ENCODE peak calls at places on chromosomes 12 and 14, in five cellular contexts. P, E, R, D and C are unnamed samples.
A peak's percentile ranks its signal among the peaks of the same experiment; 100 is the strongest.

GRCh38 chr12:21989819-21990412 is 48.7 kb upstream of the ABCC9 start:
- DNase-seq in E (no peak), D (peak; percentile 30), R (no peak), P (peak; percentile 21), C (no peak)

GRCh38 chr12:102503056-102503681 is 22.8 kb upstream of the IGF1 start:
- DNase-seq in E (no peak), R (no peak), P (no peak), D (no peak), C (no peak)

GRCh38 chr12:104866286-104866685 is 91.8 kb downstream of the SLC41A2 start:
- DNase-seq in D (no peak), R (peak; percentile 57), E (no peak), P (no peak), C (no peak)

GRCh38 chr14:58918066-58918465 is 270.4 kb upstream of the DAAM1 start:
- DNase-seq in R (peak; percentile 67), E (no peak), P (no peak), D (no peak), C (no peak)

GRCh38 chr12:125169870-125170269 is 104.6 kb downstream of the AACS start:
- DNase-seq in E (no peak), R (no peak), D (no peak), P (no peak), C (no peak)

GRCh38 chr12:66668311-66668710 is 10.6 kb downstream of the GRIP1 start:
- DNase-seq in P (no peak), E (peak; percentile 61), D (no peak), R (no peak), C (no peak)

GRCh38 chr14:68815288-68816182 is 22.7 kb upstream of the ZFP36L1 start:
- DNase-seq in R (no peak), P (no peak), E (no peak), D (peak; percentile 69), C (no peak)

GRCh38 chr12:115337693-115338543 is 653.9 kb upstream of the TBX3 start:
- DNase-seq in D (no peak), R (peak; percentile 81), P (peak; percentile 68), E (peak; percentile 30), C (no peak)

GRCh38 chr14:26444745-26445144 is 153.1 kb downstream of the NOVA1 start:
- DNase-seq in E (no peak), R (no peak), P (no peak), D (no peak), C (no peak)

GRCh38 chr14:88040141-88040540 is 35.2 kb downstream of the GPR65 start:
- DNase-seq in P (no peak), D (no peak), E (no peak), R (no peak), C (no peak)

GRCh38 chr12:56151672-56152131 is 685 bp upstream of the MYL6B start:
- DNase-seq in P (no peak), D (peak; percentile 86), E (peak; percentile 69), R (peak; percentile 46), C (peak; percentile 81)

GRCh38 chr14:60250318-60251035 is 1.5 kb downstream of the PPM1A start:
- DNase-seq in E (no peak), D (no peak), R (peak; percentile 53), P (no peak), C (no peak)

GRCh38 chr14:92511472-92512247 is 1.9 kb upstream of the RIN3 start:
- DNase-seq in P (peak; percentile 72), D (no peak), E (no peak), R (peak; percentile 82), C (no peak)

GRCh38 chr14:61585598-61586538 is 109.4 kb upstream of the HIF1A start:
- DNase-seq in R (no peak), P (peak; percentile 77), D (no peak), E (peak; percentile 83), C (no peak)

GRCh38 chr14:94498215-94498614 is 11.1 kb downstream of the SERPINA12 start:
- DNase-seq in D (no peak), P (no peak), E (no peak), R (no peak), C (no peak)

GRCh38 chr14:86462193-86462592 is 932.2 kb downstream of the FLRT2 start:
- DNase-seq in E (peak; percentile 17), D (no peak), R (peak; percentile 26), P (no peak), C (no peak)

GRCh38 chr12:3961573-3961972 is 88.4 kb upstream of the PARP11 start:
- DNase-seq in D (no peak), R (no peak), P (no peak), E (no peak), C (no peak)

GRCh38 chr14:86955955-86956354 is 1037.0 kb downstream of the GALC start:
- DNase-seq in D (no peak), R (no peak), P (no peak), E (no peak), C (no peak)

GRCh38 chr12:121603581-121603980 is 22.7 kb upstream of the ORAI1 start:
- DNase-seq in R (no peak), D (no peak), E (no peak), P (no peak), C (no peak)

GRCh38 chr12:6272300-6273208 is 37.9 kb upstream of the PLEKHG6 start:
- DNase-seq in E (no peak), P (no peak), D (no peak), R (peak; percentile 99), C (peak; percentile 78)

GRCh38 chr14:84343637-84344036 is 1186.3 kb upstream of the FLRT2 start:
- DNase-seq in P (no peak), D (no peak), E (no peak), R (no peak), C (no peak)

GRCh38 chr12:108449478-108449877 is 65.6 kb upstream of the FICD start:
- DNase-seq in R (no peak), P (no peak), E (no peak), D (no peak), C (no peak)

GRCh38 chr12:10554228-10554970 is 48.7 kb downstream of the EIF2S3B start:
- DNase-seq in D (no peak), R (no peak), E (no peak), P (no peak), C (no peak)

GRCh38 chr12:28568083-28568482 is 377.8 kb downstream of the CCDC91 start:
- DNase-seq in E (no peak), D (no peak), P (peak; percentile 30), R (peak; percentile 81), C (no peak)

GRCh38 chr12:113700943-113701342 is 229.3 kb upstream of the LHX5 start:
- DNase-seq in D (no peak), E (no peak), P (no peak), R (peak; percentile 18), C (no peak)

GRCh38 chr12:66275040-66275439 is 27.3 kb upstream of the HELB start:
- DNase-seq in D (no peak), E (no peak), R (no peak), P (no peak), C (no peak)

GRCh38 chr14:58777541-58777979 is 139.8 kb downstream of the DACT1 start:
- DNase-seq in R (no peak), D (no peak), E (no peak), P (no peak), C (no peak)

GRCh38 chr14:50082784-50083466 is 33.4 kb downstream of the VCPKMT start:
- DNase-seq in D (peak; percentile 90), E (no peak), R (peak; percentile 94), P (peak; percentile 38), C (peak; percentile 67)

GRCh38 chr14:101473045-101473729 is 88.1 kb upstream of the DIO3 start:
- DNase-seq in P (peak; percentile 13), D (no peak), E (no peak), R (no peak), C (peak; percentile 59)

GRCh38 chr14:104964546-104964945 is 13.6 kb downstream of the AHNAK2 start:
- DNase-seq in R (no peak), P (no peak), D (no peak), E (no peak), C (no peak)

GRCh38 chr12:58640314-58640713 is 280.0 kb downstream of the LRIG3 start:
- DNase-seq in P (no peak), D (no peak), R (no peak), E (no peak), C (no peak)

GRCh38 chr14:61525293-61526011 is 169.9 kb upstream of the HIF1A start:
- DNase-seq in R (peak; percentile 100), D (peak; percentile 71), E (peak; percentile 86), P (peak; percentile 50), C (peak; percentile 73)

GRCh38 chr12:885701-886100 is 63.8 kb downstream of the RAD52 start:
- DNase-seq in D (no peak), E (no peak), R (no peak), P (no peak), C (no peak)

GRCh38 chr12:63276537-63277365 is 125.8 kb upstream of the AVPR1A start:
- DNase-seq in E (peak; percentile 48), P (no peak), D (peak; percentile 13), R (peak; percentile 37), C (no peak)

GRCh38 chr14:29637406-29637805 is 290.2 kb downstream of the PRKD1 start:
- DNase-seq in E (peak; percentile 88), P (no peak), R (no peak), D (no peak), C (no peak)

GRCh38 chr12:47209014-47209413 is 129.3 kb upstream of the AMIGO2 start:
- DNase-seq in P (no peak), D (no peak), E (no peak), R (no peak), C (no peak)
- H3K4me1 ChIP-seq in P (no peaks in the 10 kb centered on the region), D (peaks cover 76% of the 10 kb centered on the region), E (peaks cover 8% of the 10 kb centered on the region), R (peaks cover 9% of the 10 kb centered on the region), C (peaks cover 22% of the 10 kb centered on the region)

GRCh38 chr12:128752386-128752785 is 71.4 kb downstream of the SLC15A4 start:
- DNase-seq in P (no peak), D (no peak), R (no peak), E (no peak), C (no peak)
- H3K4me1 ChIP-seq in P (no peaks in the 10 kb centered on the region), D (no peaks in the 10 kb centered on the region), R (no peaks in the 10 kb centered on the region), E (no peaks in the 10 kb centered on the region), C (no peaks in the 10 kb centered on the region)

GRCh38 chr14:91229743-91230200 is 14.7 kb downstream of the GPR68 start:
- DNase-seq in E (no peak), D (peak; percentile 95), P (no peak), R (peak; percentile 71), C (no peak)

GRCh38 chr14:91230363-91231035 is 14.0 kb downstream of the GPR68 start:
- DNase-seq in E (no peak), R (no peak), D (peak; percentile 56), P (no peak), C (no peak)

GRCh38 chr14:91227183-91227628 is 17.3 kb downstream of the GPR68 start:
- DNase-seq in P (no peak), R (no peak), E (no peak), D (no peak), C (no peak)

GRCh38 chr14:91228112-91229004 is 16.1 kb downstream of the GPR68 start:
- DNase-seq in E (no peak), R (peak; percentile 46), D (peak; percentile 81), P (no peak), C (no peak)

DNA sequence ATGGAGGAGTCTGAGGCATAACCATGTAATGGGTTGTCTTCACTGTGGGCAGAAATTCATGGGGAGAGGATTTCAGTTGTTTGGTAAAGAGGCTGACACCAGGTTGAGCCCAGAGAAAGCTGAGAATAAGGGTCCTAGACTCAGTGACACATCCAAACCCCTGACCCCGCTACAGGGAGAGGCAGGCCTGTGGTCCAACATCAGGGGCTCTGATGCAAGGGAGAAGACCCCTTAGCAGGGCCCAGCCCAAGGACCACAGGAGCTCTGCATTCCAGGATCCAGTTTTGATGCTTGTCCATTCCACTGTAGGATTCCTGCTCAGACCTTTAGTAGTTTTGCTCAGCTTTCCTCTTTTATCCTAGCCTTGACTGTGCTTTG is 15.5 kb downstream of the GPR68 start:
- DNase-seq in E (no peak), R (no peak), P (no peak), D (no peak), C (no peak)
- H3K4me1 ChIP-seq in E (no peaks in the 10 kb centered on the region), R (peaks cover 27% of the 10 kb centered on the region), P (no peaks in the 10 kb centered on the region), D (peaks cover 87% of the 10 kb centered on the region), C (peaks cover 38% of the 10 kb centered on the region)

GRCh38 chr12:123232472-123232806 is 502 bp downstream of the MPHOSPH9 start:
- DNase-seq in E (no peak), R (no peak), P (no peak), D (no peak), C (no peak)
- H3K4me1 ChIP-seq in E (peaks cover 21% of the 10 kb centered on the region), R (peaks cover 7% of the 10 kb centered on the region), P (peaks cover 4% of the 10 kb centered on the region), D (peaks cover 85% of the 10 kb centered on the region), C (peaks cover 45% of the 10 kb centered on the region)